ENCODE peak calls at places on chromosomes 16 and 17, in seven cellular contexts. L is T follicular helper cell; P is smooth muscle cell of the brain vasculature; K is dermis blood vessel endothelial cell; R is stimulated activated CD4-positive, alpha-beta T cell treated with anti-CD3 and anti-CD28 coated beads, Interleukin-1b, Interleukin-23, amount 100 ng/mL, for 24 hours; S is pons; G is kidney. N is an unnamed sample.
A peak's percentile ranks its signal among the peaks of the same experiment; 100 is the strongest.

GRCh38 chr16:2856061-2856670 is 1.8 kb downstream of the PRSS22 start:
- DNase-seq in G (no peak), K (no peak), S (no peak), L (no peak), P (no peak), R (no peak), N (no peak)

GRCh38 chr17:47987240-47987835 is 16.4 kb downstream of the CDK5RAP3 start:
- DNase-seq in S (no peak), P (no peak), K (peak; percentile 29), R (no peak), L (no peak), G (peak; percentile 81), N (no peak)

GRCh38 chr16:4410335-4411075 is 5.9 kb downstream of the CORO7 start:
- DNase-seq in K (peak; percentile 81), G (no peak), S (peak; percentile 92), R (no peak), L (no peak), P (peak; percentile 80), N (no peak)

GRCh38 chr17:49214665-49215360 is 4.3 kb downstream of the ABI3 start:
- DNase-seq in G (no peak), P (no peak), K (peak; percentile 78), L (no peak), S (no peak), R (no peak), N (no peak)

GRCh38 chr17:49739662-49740271 is 24.2 kb downstream of the FAM117A start:
- DNase-seq in G (peak; percentile 93), L (peak; percentile 95), R (peak; percentile 59), K (peak; percentile 74), S (peak; percentile 41), P (no peak), N (peak; percentile 88)

GRCh38 chr17:36600477-36600876 is 906 bp upstream of the MRM1 start:
- DNase-seq in R (no peak), G (no peak), L (no peak), P (no peak), K (no peak), S (no peak), N (no peak)

GRCh38 chr17:40194821-40195220 is 17.6 kb downstream of the RAPGEFL1 start:
- DNase-seq in S (no peak), G (no peak), K (no peak), P (no peak), R (no peak), L (no peak), N (no peak)

GRCh38 chr17:35679007-35679682 is 52.3 kb upstream of the RASL10B start:
- DNase-seq in S (no peak), L (no peak), G (no peak), K (no peak), P (no peak), R (no peak), N (no peak)

GRCh38 chr17:83137523-83137922 is 58.1 kb downstream of the METRNL start:
- DNase-seq in K (no peak), R (no peak), P (no peak), G (peak; percentile 47), S (no peak), L (no peak), N (peak; percentile 61)

GRCh38 chr17:2094891-2095535 is 40.1 kb downstream of the HIC1 start:
- DNase-seq in S (peak; percentile 37), G (peak; percentile 63), R (no peak), K (peak; percentile 69), P (no peak), L (no peak), N (peak; percentile 87)

GRCh38 chr16:2855536-2855935 is 2.4 kb downstream of the PRSS22 start:
- DNase-seq in P (no peak), L (no peak), G (no peak), S (no peak), R (no peak), K (no peak), N (no peak)

GRCh38 chr16:59698341-59698979 is 964.3 kb upstream of the GOT2 start:
- DNase-seq in S (no peak), P (peak; percentile 21), K (no peak), R (no peak), L (no peak), G (no peak), N (no peak)

GRCh38 chr17:42657824-42658588 is 1.1 kb upstream of the TUBG2 start:
- DNase-seq in L (no peak), G (no peak), P (no peak), K (no peak), R (no peak), S (no peak), N (no peak)

GRCh38 chr17:42798011-42798382 is 507 bp downstream of the COA3 start:
- DNase-seq in R (no peak), S (no peak), K (no peak), L (no peak), G (no peak), P (no peak), N (no peak)

GRCh38 chr16:62021295-62021694 is 14.9 kb downstream of the CDH8 start:
- DNase-seq in K (no peak), G (no peak), S (peak; percentile 86), R (no peak), P (no peak), L (no peak), N (no peak)

GRCh38 chr17:6589266-6589946 is 33.1 kb upstream of the PITPNM3 start:
- DNase-seq in S (no peak), R (no peak), L (no peak), K (no peak), G (no peak), P (no peak), N (no peak)

GRCh38 chr16:87853411-87854052 is 15.8 kb downstream of the SLC7A5 start:
- DNase-seq in G (peak; percentile 96), P (no peak), R (peak; percentile 74), S (peak; percentile 87), L (peak; percentile 77), K (peak; percentile 80), N (peak; percentile 97)

GRCh38 chr17:48294193-48294909 is 135.7 kb downstream of the SKAP1 start:
- DNase-seq in K (peak; percentile 43), L (no peak), P (no peak), G (no peak), S (no peak), R (no peak), N (no peak)

GRCh38 chr17:37067555-37068111 is 118.9 kb downstream of the AATF start:
- DNase-seq in S (no peak), L (no peak), P (no peak), R (no peak), G (peak; percentile 82), K (peak; percentile 68), N (peak; percentile 66)

GRCh38 chr17:27499451-27500265 is 43.4 kb downstream of the KSR1 start:
- DNase-seq in P (no peak), S (peak; percentile 87), L (no peak), G (peak; percentile 62), R (no peak), K (no peak), N (no peak)

GRCh38 chr17:27384261-27384701 is 72.0 kb upstream of the KSR1 start:
- DNase-seq in S (peak; percentile 72), P (peak; percentile 74), K (peak; percentile 99), R (no peak), L (no peak), G (no peak), N (peak; percentile 66)

GRCh38 chr17:43750154-43750553 is 8.4 kb downstream of the SOST start:
- DNase-seq in K (no peak), S (no peak), P (no peak), G (peak; percentile 18), R (no peak), L (no peak), N (no peak)

GRCh38 chr16:80803341-80804060 is 897 bp downstream of the CDYL2 start:
- DNase-seq in R (no peak), S (no peak), L (peak; percentile 18), P (no peak), G (peak; percentile 81), K (peak; percentile 62), N (peak; percentile 79)

GRCh38 chr16:87051526-87052320 is 265.5 kb downstream of the C16orf95 start:
- DNase-seq in R (no peak), K (peak; percentile 15), S (no peak), P (no peak), G (no peak), L (no peak), N (no peak)

GRCh38 chr16:2156025-2156848 is 655 bp downstream of the TRAF7 start:
- DNase-seq in R (no peak), L (no peak), S (no peak), K (peak; percentile 63), P (no peak), G (peak; percentile 84), N (no peak)

GRCh38 chr17:6648181-6648580 is 3.2 kb downstream of the MED31 start:
- DNase-seq in P (no peak), G (no peak), L (no peak), K (peak; percentile 43), R (no peak), S (no peak), N (no peak)

GRCh38 chr16:88303890-88304819 is 78.6 kb upstream of the ZNF469 start:
- DNase-seq in L (no peak), S (no peak), G (peak; percentile 86), P (no peak), R (no peak), K (peak; percentile 25), N (no peak)

GRCh38 chr17:19928299-19928698 is 49.3 kb downstream of the AKAP10 start:
- DNase-seq in K (no peak), P (no peak), G (no peak), S (no peak), R (no peak), L (no peak), N (no peak)